ENCODE peak calls at places on chromosomes 13 and 19, in ten cellular contexts. P, W, D, A, Z, Y, G, H, C and N are unnamed samples. For H3K4me1, the result is how much of the 10 kb centered on the place peaks cover.

GRCh38 chr13:27266937-27267336 is 3.7 kb upstream of the RASL11A start:
- DNase-seq in P (no peak), W (no peak), D (no peak), A (no peak), Z (no peak), Y (no peak), G (no peak), H (no peak), C (no peak), N (no peak)

GRCh38 chr13:39655041-39655568 is 357 bp upstream of the COG6 start:
- DNase-seq in P (no peak), W (no peak), D (no peak), A (no peak), Z (no peak), Y (no peak), G (no peak), H (no peak), C (no peak), N (no peak)

GRCh38 chr19:7494416-7495098 is 5.7 kb upstream of the PEX11G start:
- DNase-seq in P (peak), W (no peak), D (no peak), A (peak), Z (no peak), Y (no peak), G (peak), H (no peak), C (no peak), N (peak)

GRCh38 chr13:101523154-101523669 is 70.7 kb downstream of the ITGBL1 start:
- DNase-seq in P (no peak), W (no peak), D (no peak), A (no peak), Z (no peak), Y (no peak), G (no peak), H (no peak), C (no peak), N (no peak)

GRCh38 chr13:98481511-98481951 is 95.4 kb downstream of the STK24 start:
- DNase-seq in P (no peak), W (no peak), D (no peak), A (no peak), Z (no peak), Y (no peak), G (no peak), H (no peak), C (no peak), N (no peak)

GRCh38 chr13:94009696-94010095 is 469.8 kb downstream of the DCT start:
- DNase-seq in P (no peak), W (no peak), D (no peak), A (no peak), Z (peak), Y (no peak), G (no peak), H (no peak), C (no peak), N (no peak)

GRCh38 chr19:33193864-33194362 is at the start of gene LRP3:
- DNase-seq in P (peak), W (no peak), D (no peak), A (peak), Z (peak), Y (peak), G (peak), H (no peak), C (peak), N (no peak)

GRCh38 chr13:41499452-41499851 is 42.1 kb downstream of the RGCC start:
- DNase-seq in P (no peak), W (no peak), D (no peak), A (no peak), Z (no peak), Y (no peak), G (no peak), H (no peak), C (no peak), N (no peak)

GRCh38 chr19:32611161-32611560 is 30.2 kb downstream of the PDCD5 start:
- DNase-seq in P (no peak), W (no peak), D (no peak), A (no peak), Z (no peak), Y (no peak), G (no peak), H (no peak), C (no peak), N (no peak)

GRCh38 chr19:48935864-48936263 is 2.4 kb downstream of the DHDH start:
- DNase-seq in P (no peak), W (no peak), D (no peak), A (no peak), Z (no peak), Y (no peak), G (no peak), H (no peak), C (no peak), N (no peak)

GRCh38 chr19:34662919-34663318 is 14.0 kb downstream of the SCGB2B2 start:
- DNase-seq in P (no peak), W (no peak), D (no peak), A (no peak), Z (peak), Y (no peak), G (peak), H (no peak), C (no peak), N (no peak)

GRCh38 chr13:35191883-35192282 is 249.8 kb downstream of the NBEA start:
- DNase-seq in P (no peak), W (no peak), D (no peak), A (no peak), Z (no peak), Y (no peak), G (no peak), H (no peak), C (no peak), N (no peak)

GRCh38 chr19:11405846-11406643 is 13.1 kb downstream of the RGL3 start:
- DNase-seq in P (no peak), W (no peak), D (peak), A (no peak), Z (no peak), Y (no peak), G (no peak), H (no peak), C (no peak), N (no peak)

GRCh38 chr13:103351035-103351828 is 285.0 kb upstream of the SLC10A2 start:
- DNase-seq in P (peak), W (no peak), D (peak), A (no peak), Z (peak), Y (no peak), G (no peak), H (no peak), C (no peak), N (no peak)

GRCh38 chr13:97028441-97029299 is 34.4 kb upstream of the OXGR1 start:
- DNase-seq in P (peak), W (no peak), D (peak), A (peak), Z (peak), Y (peak), G (peak), H (no peak), C (no peak), N (peak)

GRCh38 chr13:23378009-23378632 is 55.4 kb downstream of the SACS start:
- DNase-seq in P (peak), W (no peak), D (no peak), A (no peak), Z (peak), Y (peak), G (no peak), H (peak), C (no peak), N (peak)

GRCh38 chr13:76868451-76868850 is 17.8 kb downstream of the KCTD12 start:
- DNase-seq in P (no peak), W (no peak), D (no peak), A (no peak), Z (no peak), Y (no peak), G (no peak), H (no peak), C (no peak), N (no peak)

GRCh38 chr13:46165485-46166220 is 16.3 kb downstream of the LCP1 start:
- DNase-seq in P (no peak), W (no peak), D (no peak), A (no peak), Z (peak), Y (no peak), G (no peak), H (no peak), C (no peak), N (no peak)

GRCh38 chr19:10206226-10206873 is 11.6 kb upstream of the DNMT1 start:
- DNase-seq in P (no peak), W (peak), D (no peak), A (no peak), Z (peak), Y (no peak), G (no peak), H (no peak), C (no peak), N (no peak)

GRCh38 chr13:109610517-109610916 is 175.9 kb downstream of the IRS2 start:
- DNase-seq in P (peak), W (no peak), D (peak), A (peak), Z (peak), Y (no peak), G (peak), H (no peak), C (peak), N (no peak)

GRCh38 chr19:15782211-15782610 is 5.2 kb upstream of the OR10H5 start:
- DNase-seq in P (no peak), W (no peak), D (no peak), A (no peak), Z (no peak), Y (no peak), G (no peak), H (no peak), C (no peak), N (no peak)

GRCh38 chr13:75384881-75385707 is 96.9 kb downstream of the TBC1D4 start:
- DNase-seq in P (peak), W (no peak), D (no peak), A (no peak), Z (no peak), Y (no peak), G (no peak), H (no peak), C (no peak), N (no peak)

GRCh38 chr19:18401580-18402112 is 4.2 kb upstream of the LRRC25 start:
- DNase-seq in P (peak), W (no peak), D (no peak), A (peak), Z (peak), Y (no peak), G (no peak), H (no peak), C (peak), N (no peak)

GRCh38 chr13:36151591-36151990 is 20.4 kb upstream of the DCLK1 start:
- DNase-seq in P (no peak), W (no peak), D (no peak), A (no peak), Z (no peak), Y (no peak), G (no peak), H (no peak), C (no peak), N (no peak)

GRCh38 chr13:79385694-79386093 is 20.4 kb downstream of the RBM26 start:
- DNase-seq in P (no peak), W (no peak), D (no peak), A (no peak), Z (peak), Y (no peak), G (no peak), H (no peak), C (no peak), N (no peak)

GRCh38 chr13:112724788-112725345 is 35.0 kb downstream of the ATP11A start:
- DNase-seq in P (no peak), W (no peak), D (no peak), A (no peak), Z (peak), Y (no peak), G (no peak), H (no peak), C (no peak), N (no peak)

GRCh38 chr19:12194827-12195500 is 32.1 kb downstream of the ZNF136 start:
- DNase-seq in P (peak), W (peak), D (no peak), A (peak), Z (no peak), Y (peak), G (peak), H (peak), C (peak), N (peak)

GRCh38 chr13:97726664-97727235 is 226.7 kb upstream of the IPO5 start:
- DNase-seq in P (no peak), W (no peak), D (no peak), A (no peak), Z (no peak), Y (no peak), G (no peak), H (no peak), C (no peak), N (no peak)

GRCh38 chr19:35790981-35791813 is 15.8 kb downstream of the ARHGAP33 start:
- DNase-seq in P (no peak), W (no peak), D (no peak), A (no peak), Z (no peak), Y (no peak), G (peak), H (no peak), C (no peak), N (no peak)

GRCh38 chr19:42606660-42607351 is 12.1 kb upstream of the CEACAM8 start:
- DNase-seq in P (no peak), W (peak), D (peak), A (no peak), Z (peak), Y (no peak), G (peak), H (no peak), C (peak), N (no peak)

GRCh38 chr19:34969721-34970120 is 5.7 kb upstream of the ZNF792 start:
- DNase-seq in P (no peak), W (no peak), D (no peak), A (peak), Z (no peak), Y (no peak), G (no peak), H (no peak), C (no peak), N (no peak)

GRCh38 chr13:80469841-80470378 is 129.0 kb upstream of the SPRY2 start:
- DNase-seq in P (peak), W (no peak), D (no peak), A (peak), Z (peak), Y (peak), G (peak), H (peak), C (peak), N (peak)

GRCh38 chr19:17762505-17763229 is 11.4 kb downstream of the FCHO1 start:
- DNase-seq in P (no peak), W (no peak), D (peak), A (no peak), Z (peak), Y (no peak), G (no peak), H (no peak), C (no peak), N (no peak)

GRCh38 chr13:99656843-99657506 is 155.7 kb downstream of the TM9SF2 start:
- DNase-seq in P (no peak), W (no peak), D (no peak), A (no peak), Z (no peak), Y (no peak), G (no peak), H (no peak), C (no peak), N (no peak)

GRCh38 chr13:106941779-106942178 is 373.8 kb upstream of the ARGLU1 start:
- DNase-seq in P (no peak), W (no peak), D (no peak), A (no peak), Z (no peak), Y (no peak), G (no peak), H (no peak), C (no peak), N (no peak)

DNA sequence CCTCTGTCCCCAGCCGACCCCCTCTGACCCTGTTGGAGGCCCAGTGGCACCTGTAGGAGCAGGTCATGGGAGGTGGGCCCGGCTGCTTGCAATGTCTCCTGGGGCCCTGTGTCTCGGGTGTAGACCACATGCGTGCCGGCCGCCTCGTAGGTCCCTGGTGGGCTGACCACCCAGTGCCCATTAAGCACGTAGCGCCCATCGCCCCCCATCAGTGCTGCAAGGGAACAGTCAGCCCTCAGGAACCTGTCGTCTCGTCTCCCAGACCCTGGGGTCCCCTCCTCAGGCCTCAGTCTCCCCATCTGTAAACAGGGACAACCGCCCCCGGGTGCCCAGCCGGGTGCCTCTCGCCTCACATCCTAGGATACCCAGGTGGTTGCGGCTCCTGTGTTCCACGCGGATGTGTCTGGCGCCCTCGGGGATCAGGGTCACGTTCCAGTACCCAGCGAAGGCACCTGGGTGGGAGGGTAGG is 5.6 kb downstream of the ADAMTSL5 start:
- DNase-seq in P (no peak), W (no peak), D (no peak), A (no peak), Z (no peak), Y (no peak), G (no peak), H (no peak), C (no peak), N (no peak)
- H3K4me3 ChIP-seq in P (peak), W (peak), D (peak), A (peak), Z (no peak), Y (peak), G (no peak), H (peak), C (no peak), N (peak)

GRCh38 chr13:44920013-44920412 is 69.3 kb downstream of the NUFIP1 start:
- DNase-seq in P (no peak), W (no peak), D (no peak), A (no peak), Z (no peak), Y (no peak), G (no peak), H (no peak), C (no peak), N (no peak)
- TF ChIP-seq CTCF in P (no peak), W (no peak), D (no peak), A (no peak), Z (no peak), Y (no peak), G (no peak), H (no peak), C (no peak), N (no peak)

GRCh38 chr19:29679598-29680210 is 14.4 kb downstream of the PLEKHF1 start:
- DNase-seq in P (no peak), W (no peak), D (no peak), A (no peak), Z (no peak), Y (no peak), G (no peak), H (no peak), C (no peak), N (no peak)
- H3K4me1 ChIP-seq in P (half or more), W (half or more), D (under half), A (half or more), Z (under half), Y (under half), G (under half), H (half or more), C (under half), N (half or more)

DNA sequence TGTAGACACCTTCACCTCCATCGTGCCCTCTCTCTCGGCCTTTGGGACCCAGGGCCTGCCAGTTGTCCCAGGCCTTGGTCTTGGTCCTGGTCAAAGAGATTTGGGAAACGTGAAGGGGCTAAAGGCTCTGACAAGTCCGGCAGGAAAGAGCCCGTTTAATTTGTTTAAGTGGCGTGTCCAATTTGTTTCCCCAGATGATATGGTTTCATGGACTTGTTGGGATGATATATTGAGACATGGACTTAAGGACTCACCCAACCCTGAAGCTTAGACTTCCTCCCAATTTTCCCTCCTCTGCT is 2.7 kb downstream of the CLEC11A start:
- DNase-seq in P (no peak), W (no peak), D (no peak), A (no peak), Z (no peak), Y (no peak), G (no peak), H (no peak), C (peak), N (no peak)
- H3K4me3 ChIP-seq in P (no peak), W (peak), D (peak), A (peak), Z (peak), Y (peak), G (no peak), H (peak), C (no peak), N (peak)

GRCh38 chr13:47545630-47546029 is 455.4 kb downstream of the SUCLA2 start:
- DNase-seq in P (no peak), W (no peak), D (no peak), A (no peak), Z (no peak), Y (no peak), G (no peak), H (no peak), C (no peak), N (no peak)

GRCh38 chr13:47546963-47547345 is 454.1 kb downstream of the SUCLA2 start:
- DNase-seq in P (no peak), W (no peak), D (no peak), A (no peak), Z (no peak), Y (no peak), G (no peak), H (no peak), C (no peak), N (no peak)

GRCh38 chr13:47546265-47546962 is 454.7 kb downstream of the SUCLA2 start:
- DNase-seq in P (peak), W (no peak), D (no peak), A (no peak), Z (no peak), Y (no peak), G (no peak), H (no peak), C (no peak), N (no peak)

GRCh38 chr13:47548294-47548825 is 452.7 kb downstream of the SUCLA2 start:
- DNase-seq in P (no peak), W (no peak), D (no peak), A (no peak), Z (no peak), Y (no peak), G (no peak), H (no peak), C (no peak), N (no peak)

DNA sequence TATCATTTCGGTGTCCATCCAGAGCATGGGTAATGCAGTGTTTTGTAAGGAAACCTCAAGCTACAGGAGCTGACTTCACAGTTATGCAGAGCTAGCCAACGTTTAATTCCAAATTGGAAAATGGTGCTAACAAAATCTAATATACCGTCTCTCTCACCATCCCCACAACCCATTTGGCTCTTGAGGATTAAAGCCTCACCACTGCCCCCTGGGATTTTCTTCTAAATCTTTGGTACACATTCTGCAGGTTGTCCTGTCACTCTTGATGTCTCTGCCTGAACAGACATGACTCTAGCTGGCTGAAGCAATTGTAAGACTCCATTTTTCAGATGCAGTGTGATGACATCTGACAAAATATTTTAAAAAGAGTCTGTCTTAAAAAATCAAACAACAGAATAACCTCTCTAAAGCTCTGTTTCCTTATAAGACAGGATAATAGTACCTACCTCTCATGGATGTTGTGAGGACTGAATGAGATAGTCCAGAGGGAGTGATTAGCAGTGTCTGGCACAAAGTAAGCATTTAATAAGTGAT is 451.8 kb downstream of the SUCLA2 start:
- DNase-seq in P (no peak), W (no peak), D (no peak), A (no peak), Z (no peak), Y (no peak), G (no peak), H (no peak), C (no peak), N (no peak)
- TF ChIP-seq CTCF in P (no peak), W (no peak), D (peak), A (no peak), Z (peak), Y (no peak), G (no peak), H (no peak), C (no peak), N (no peak)

DNA sequence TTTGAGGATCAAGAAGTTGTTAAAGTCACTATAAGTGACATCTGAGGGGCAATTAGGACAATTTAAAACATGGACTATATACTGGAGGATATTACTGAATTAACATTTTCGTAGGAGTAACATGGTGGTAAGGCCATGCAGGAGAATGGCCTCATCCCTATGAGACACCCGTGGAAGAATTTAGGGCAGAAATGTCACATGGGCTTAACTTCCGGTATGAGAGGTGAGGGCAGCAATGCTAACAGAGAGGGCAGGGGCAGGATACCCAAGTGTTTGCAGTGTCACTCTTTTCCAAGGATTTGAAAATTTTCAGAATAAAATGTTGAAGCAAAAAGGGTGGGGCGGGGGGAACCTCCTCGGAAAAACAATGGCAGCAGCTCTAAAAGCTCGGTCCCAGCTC is 23.6 kb downstream of the RANBP3 start:
- DNase-seq in P (no peak), W (no peak), D (no peak), A (no peak), Z (no peak), Y (no peak), G (no peak), H (no peak), C (no peak), N (no peak)
- H3K4me1 ChIP-seq in P (half or more), W (under half), D (under half), A (half or more), Z (under half), Y (under half), G (half or more), H (under half), C (under half), N (half or more)